ENCODE peak calls at places on chromosome X, in ten cellular contexts. Z is breast epithelium; E is activated naive CD4-positive, alpha-beta T cell treated with anti-CD3 and anti-CD28 coated beads, Interleukin-2, amount 10 ng/mL, durations not matched to agents 7 days and 5 days; W is M059J; N is mesendoderm; Y is pulmonary artery endothelial cell; R is psoas muscle; A is activated T-helper 1 cell treated with Interleukin-2 at 50 U/mL for 16 hours; M is AG09319; U is KG1. B is an unnamed sample.

GRCh38 chrX:111244238-111244750 is 26.0 kb downstream of the CAPN6 start:
- DNase-seq in W (peak; percentile 8), Z (no peak), Y (no peak), R (no peak), E (no peak), A (no peak), U (no peak), M (peak; percentile 0), N (peak; percentile 10), B (peak; percentile 22)

GRCh38 chrX:1449581-1450149 is 3.0 kb downstream of the ASMTL start:
- DNase-seq in E (peak; percentile 10), R (no peak), A (no peak), Z (no peak), Y (no peak), W (no peak), U (no peak), M (no peak), N (no peak), B (no peak)

GRCh38 chrX:70478521-70478920 is 33.9 kb downstream of the DLG3 start:
- DNase-seq in A (no peak), E (no peak), Y (no peak), U (no peak), N (no peak), Z (no peak), R (no peak), W (no peak), M (no peak), B (no peak)

GRCh38 chrX:14920196-14920595 is 47.0 kb downstream of the MOSPD2 start:
- DNase-seq in R (no peak), U (no peak), Z (no peak), E (no peak), M (no peak), A (no peak), N (no peak), W (peak; percentile 75), Y (no peak), B (no peak)

GRCh38 chrX:98379134-98379533 is 1495.4 kb downstream of the RPA4 start:
- DNase-seq in Y (no peak), R (no peak), N (no peak), A (no peak), U (no peak), M (no peak), W (no peak), E (no peak), Z (no peak), B (no peak)

GRCh38 chrX:70033348-70033747 is 16.4 kb downstream of the AWAT2 start:
- DNase-seq in E (peak; percentile 52), R (no peak), W (peak; percentile 20), N (peak; percentile 62), M (no peak), A (no peak), Z (no peak), Y (no peak), U (no peak), B (peak; percentile 64)

GRCh38 chrX:8139713-8140112 is 31.4 kb downstream of the VCX2 start:
- DNase-seq in A (no peak), N (peak; percentile 5), Y (no peak), R (no peak), U (no peak), W (no peak), Z (no peak), M (no peak), E (no peak), B (no peak)

GRCh38 chrX:139196890-139197289 is 333.6 kb upstream of the F9 start:
- DNase-seq in U (no peak), A (no peak), E (no peak), Z (no peak), Y (no peak), R (no peak), N (peak; percentile 30), M (no peak), W (no peak), B (no peak)

GRCh38 chrX:29488919-29489318 is 726.4 kb upstream of the MAGEB2 start:
- DNase-seq in M (no peak), E (no peak), Z (no peak), A (no peak), Y (no peak), N (no peak), W (no peak), R (no peak), U (no peak), B (no peak)

GRCh38 chrX:80511969-80512760 is 91.9 kb downstream of the TENT5D start:
- DNase-seq in Z (no peak), M (no peak), A (no peak), E (no peak), N (peak; percentile 91), R (no peak), W (peak; percentile 1), U (no peak), Y (no peak), B (no peak)

GRCh38 chrX:14125451-14125850 is 95.8 kb upstream of the GEMIN8 start:
- DNase-seq in R (no peak), Z (no peak), M (no peak), N (no peak), U (no peak), W (no peak), E (no peak), A (no peak), Y (no peak), B (no peak)